ENCODE peak calls at places on chromosomes 13 and 19, in four cellular contexts. U is NCI-H345, L is left colon, J is Panc1. E is an unnamed sample.

GRCh38 chr13:98576215-98576945 is 527 bp downstream of the STK24 start:
- DNase-seq in U (peak; percentile 23), L (peak; percentile 71), J (no peak), E (peak; percentile 70)

GRCh38 chr19:7533281-7533819 is 2.2 kb upstream of the PNPLA6 start:
- DNase-seq in U (no peak), L (peak; percentile 71), J (no peak), E (peak; percentile 62)

GRCh38 chr13:58619396-58620113 is 988.0 kb downstream of the PCDH17 start:
- DNase-seq in U (peak; percentile 31), L (no peak), J (no peak), E (no peak)

GRCh38 chr13:45863716-45864590 is 12.4 kb upstream of the SIAH3 start:
- DNase-seq in U (peak; percentile 35), L (no peak), J (no peak), E (no peak)

GRCh38 chr13:46392967-46393366 is 5.9 kb upstream of the RUBCNL start:
- DNase-seq in U (no peak), L (no peak), J (no peak), E (no peak)

GRCh38 chr13:68347220-68347619 is 1117.1 kb upstream of the PCDH9 start:
- DNase-seq in U (no peak), L (no peak), J (no peak), E (no peak)

GRCh38 chr19:48061401-48062344 is 17.8 kb upstream of the CABP5 start:
- DNase-seq in U (no peak), L (peak; percentile 9), J (no peak), E (no peak)

GRCh38 chr19:12938536-12939291 is at the start of gene CALR:
- DNase-seq in U (no peak), L (no peak), J (no peak), E (peak; percentile 45)

GRCh38 chr13:34413538-34414210 is 528.4 kb upstream of the NBEA start:
- DNase-seq in U (no peak), L (no peak), J (no peak), E (no peak)

GRCh38 chr19:4108767-4109625 is 14.9 kb downstream of the MAP2K2 start:
- DNase-seq in U (no peak), L (peak; percentile 48), J (no peak), E (peak; percentile 45)

GRCh38 chr19:48724796-48725753 is 5.5 kb upstream of the MAMSTR start:
- DNase-seq in U (peak; percentile 23), L (peak; percentile 33), J (no peak), E (peak; percentile 39)

GRCh38 chr19:18834644-18834984 is 2.9 kb downstream of the UPF1 start:
- DNase-seq in U (no peak), L (no peak), J (no peak), E (no peak)

GRCh38 chr19:48511800-48512503 is at the start of gene LMTK3:
- DNase-seq in U (peak; percentile 81), L (peak; percentile 50), J (no peak), E (peak; percentile 55)

GRCh38 chr19:46508206-46508605 is 12.5 kb upstream of the PNMA8B start:
- DNase-seq in U (no peak), L (no peak), J (no peak), E (no peak)

GRCh38 chr19:34489175-34489574 is 7.6 kb downstream of the WTIP start:
- DNase-seq in U (no peak), L (no peak), J (no peak), E (no peak)

GRCh38 chr19:39405930-39406655 is 554 bp upstream of the ZFP36 start:
- DNase-seq in U (no peak), L (peak; percentile 90), J (peak; percentile 94), E (peak; percentile 89)

GRCh38 chr13:28505543-28506135 is 10.7 kb upstream of the FLT1 start:
- DNase-seq in U (no peak), L (no peak), J (no peak), E (no peak)